ENCODE peak calls at places on chromosomes 5 and 9, in four cellular contexts. H, Z, E and X are unnamed samples.

GRCh38 chr5:56838409-56839039 is 23.2 kb downstream of the MAP3K1 start:
- DNase-seq in H (no peak), Z (no peak), E (peak; percentile 74), X (no peak)

GRCh38 chr9:37801287-37801850 is 772 bp downstream of the DCAF10 start:
- DNase-seq in H (peak; percentile 38), Z (no peak), E (peak; percentile 9), X (peak; percentile 91)

GRCh38 chr5:77852514-77853352 is 76.6 kb upstream of the TBCA start:
- DNase-seq in H (peak; percentile 76), Z (peak; percentile 49), E (peak; percentile 78), X (peak; percentile 83)

GRCh38 chr5:180548563-180548962 is 42.7 kb downstream of the SCGB3A1 start:
- DNase-seq in H (no peak), Z (no peak), E (no peak), X (no peak)

GRCh38 chr9:93218161-93218560 is 34.2 kb downstream of the WNK2 start:
- DNase-seq in H (peak; percentile 84), Z (no peak), E (no peak), X (peak; percentile 71)

GRCh38 chr9:24765025-24765756 is 219.5 kb upstream of the IZUMO3 start:
- DNase-seq in H (no peak), Z (no peak), E (no peak), X (peak; percentile 25)

GRCh38 chr5:32283539-32284377 is 29.0 kb downstream of the MTMR12 start:
- DNase-seq in H (no peak), Z (no peak), E (peak; percentile 68), X (no peak)

GRCh38 chr5:73447234-73448071 is 1.1 kb downstream of the FOXD1 start:
- DNase-seq in H (no peak), Z (no peak), E (peak; percentile 75), X (peak; percentile 86)

GRCh38 chr9:8651830-8652229 is 852.3 kb upstream of the DMAC1 start:
- DNase-seq in H (no peak), Z (no peak), E (no peak), X (no peak)

GRCh38 chr5:123965626-123966025 is 453.6 kb downstream of the CSNK1G3 start:
- DNase-seq in H (no peak), Z (no peak), E (no peak), X (no peak)

GRCh38 chr5:53464722-53465121 is 15.7 kb upstream of the FST start:
- DNase-seq in H (no peak), Z (no peak), E (no peak), X (no peak)

GRCh38 chr5:167730656-167731055 is 560.8 kb upstream of the WWC1 start:
- DNase-seq in H (no peak), Z (no peak), E (no peak), X (no peak)

GRCh38 chr5:167731951-167732350 is 559.5 kb upstream of the WWC1 start:
- DNase-seq in H (no peak), Z (no peak), E (no peak), X (no peak)

GRCh38 chr5:167736992-167737391 is 554.5 kb upstream of the WWC1 start:
- DNase-seq in H (no peak), Z (no peak), E (no peak), X (no peak)

GRCh38 chr5:167730121-167730520 is 561.3 kb upstream of the WWC1 start:
- DNase-seq in H (no peak), Z (no peak), E (peak; percentile 96), X (no peak)

GRCh38 chr5:167732499-167732898 is 558.9 kb upstream of the WWC1 start:
- DNase-seq in H (no peak), Z (no peak), E (no peak), X (no peak)
- TF ChIP-seq POLR2A in H (no peak), Z (no peak), E (no peak), X (no peak)

DNA sequence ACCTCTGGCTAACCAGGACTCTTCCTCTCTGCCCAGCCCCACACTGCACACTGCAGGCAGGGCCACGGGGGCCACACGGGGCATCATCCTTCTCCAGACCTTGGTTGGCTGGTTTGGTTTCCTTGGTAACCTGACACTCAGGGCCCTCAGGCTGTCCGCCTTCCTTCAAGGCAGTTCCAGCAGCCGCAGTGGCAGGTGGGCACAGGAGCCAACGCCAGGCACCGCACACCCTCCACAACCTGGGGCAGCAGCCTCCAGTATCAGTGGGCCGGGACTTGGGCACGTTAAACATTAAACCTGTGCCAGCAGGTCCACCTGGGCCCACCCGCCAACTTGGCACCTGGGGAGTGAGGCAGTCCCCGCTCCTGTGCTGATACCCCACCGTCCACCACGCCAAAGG is 1.9 kb downstream of the NPDC1 start:
- DNase-seq in H (no peak), Z (no peak), E (no peak), X (no peak)
- H3K4me3 ChIP-seq in H (peak overlapping the region; percentile 66), Z (no peak overlapping the region), E (no peak overlapping the region), X (peak overlapping the region; percentile 52)

GRCh38 chr9:117448066-117448465 is 33.2 kb upstream of the ASTN2 start:
- DNase-seq in H (no peak), Z (no peak), E (no peak), X (no peak)
- TF ChIP-seq CTCF in H (no peak), Z (no peak), E (peak; percentile 6), X (no peak)

GRCh38 chr5:177357459-177358332 is at the start of gene RGS14:
- DNase-seq in H (no peak), Z (no peak), E (peak; percentile 47), X (peak; percentile 94)
- TF ChIP-seq POLR2A in H (no peak), Z (no peak), E (no peak), X (no peak)

GRCh38 chr5:149938791-149939358 is 5.7 kb downstream of the PDE6A start:
- DNase-seq in H (no peak), Z (no peak), E (peak; percentile 84), X (no peak)
- H3K4me3 ChIP-seq in H (no peak overlapping the region), Z (no peak overlapping the region), E (no peak overlapping the region), X (no peak overlapping the region)